ENCODE peak calls at places on chromosome 10, in eight cellular contexts. A, V, E, T, U, B, Z and F are unnamed samples.

GRCh38 chr10:101614957-101615759 is 27.0 kb downstream of the DPCD start:
- DNase-seq in A (no peak), V (no peak), E (no peak), T (no peak), U (peak; percentile 57), B (no peak), Z (no peak), F (no peak)

GRCh38 chr10:33477291-33478088 is 143.0 kb upstream of the NRP1 start:
- DNase-seq in A (no peak), V (no peak), E (no peak), T (no peak), U (no peak), B (no peak), Z (no peak), F (no peak)

GRCh38 chr10:116385994-116386809 is 41.4 kb upstream of the PNLIPRP3 start:
- DNase-seq in A (no peak), V (no peak), E (peak; percentile 28), T (no peak), U (no peak), B (no peak), Z (no peak), F (no peak)

GRCh38 chr10:58586282-58586681 is 73.6 kb downstream of the BICC1 start:
- DNase-seq in A (no peak), V (no peak), E (no peak), T (no peak), U (no peak), B (no peak), Z (no peak), F (no peak)

GRCh38 chr10:25170627-25171026 is 4.2 kb upstream of the GPR158 start:
- DNase-seq in A (no peak), V (no peak), E (no peak), T (no peak), U (no peak), B (no peak), Z (no peak), F (no peak)

GRCh38 chr10:104326991-104327610 is 11.2 kb downstream of the ITPRIP start:
- DNase-seq in A (no peak), V (no peak), E (no peak), T (no peak), U (no peak), B (no peak), Z (peak; percentile 69), F (no peak)

GRCh38 chr10:15735766-15736165 is 16.0 kb upstream of the ITGA8 start:
- DNase-seq in A (no peak), V (no peak), E (no peak), T (no peak), U (no peak), B (no peak), Z (no peak), F (no peak)

GRCh38 chr10:24952701-24953349 is 419 bp upstream of the PRTFDC1 start:
- DNase-seq in A (peak; percentile 49), V (no peak), E (no peak), T (no peak), U (peak; percentile 47), B (peak; percentile 26), Z (peak; percentile 91), F (peak; percentile 52)

GRCh38 chr10:118362103-118362502 is 20.0 kb upstream of the FAM204A start:
- DNase-seq in A (no peak), V (no peak), E (no peak), T (no peak), U (no peak), B (no peak), Z (no peak), F (no peak)

GRCh38 chr10:120039826-120040225 is 147.3 kb downstream of the SEC23IP start:
- DNase-seq in A (no peak), V (no peak), E (no peak), T (no peak), U (no peak), B (no peak), Z (no peak), F (no peak)

GRCh38 chr10:132790934-132791829 is 5.2 kb upstream of the NKX6-2 start:
- DNase-seq in A (no peak), V (no peak), E (no peak), T (no peak), U (no peak), B (no peak), Z (no peak), F (no peak)

GRCh38 chr10:124354411-124355382 is 64.0 kb downstream of the OAT start:
- DNase-seq in A (peak; percentile 57), V (no peak), E (peak; percentile 50), T (no peak), U (peak; percentile 47), B (peak; percentile 43), Z (peak; percentile 87), F (peak; percentile 86)

GRCh38 chr10:122662231-122662630 is 37.4 kb downstream of the C10orf120 start:
- DNase-seq in A (no peak), V (no peak), E (no peak), T (no peak), U (no peak), B (no peak), Z (no peak), F (no peak)

GRCh38 chr10:70266056-70266455 is 17.7 kb downstream of the NPFFR1 start:
- DNase-seq in A (no peak), V (no peak), E (no peak), T (no peak), U (no peak), B (no peak), Z (no peak), F (no peak)

GRCh38 chr10:110944997-110945396 is 25.6 kb downstream of the SHOC2 start:
- DNase-seq in A (no peak), V (no peak), E (no peak), T (no peak), U (no peak), B (no peak), Z (no peak), F (no peak)

GRCh38 chr10:86793696-86794095 is 37.3 kb downstream of the BMPR1A start:
- DNase-seq in A (no peak), V (no peak), E (no peak), T (no peak), U (no peak), B (no peak), Z (no peak), F (no peak)

GRCh38 chr10:105691811-105692210 is 1050.7 kb downstream of the SORCS3 start:
- DNase-seq in A (no peak), V (no peak), E (peak; percentile 24), T (no peak), U (peak; percentile 24), B (no peak), Z (no peak), F (no peak)